ENCODE peak calls at places on chromosomes 6 and 20, in ten cellular contexts. M, S, N, Q, L, G, D, V, W and T are unnamed samples.

GRCh38 chr6:13101985-13102384 is 226.4 kb downstream of the TBC1D7 start:
- DNase-seq in M (no peak), S (no peak), N (no peak), Q (no peak), L (no peak), G (no peak), D (no peak), V (no peak), W (no peak), T (no peak)

GRCh38 chr6:41846666-41847237 is 48.4 kb downstream of the USP49 start:
- DNase-seq in M (peak; percentile 81), S (peak; percentile 73), N (peak; percentile 56), Q (no peak), L (peak; percentile 95), G (peak; percentile 65), D (peak; percentile 98), V (peak; percentile 39), W (peak; percentile 93), T (peak; percentile 73)

GRCh38 chr6:42403415-42403814 is 48.3 kb downstream of the TRERF1 start:
- DNase-seq in M (no peak), S (no peak), N (no peak), Q (no peak), L (peak; percentile 50), G (no peak), D (peak; percentile 52), V (no peak), W (no peak), T (no peak)

GRCh38 chr6:33320315-33321181 is 3.0 kb upstream of the ZBTB22 start:
- DNase-seq in M (peak; percentile 41), S (no peak), N (no peak), Q (peak; percentile 77), L (peak; percentile 67), G (peak; percentile 66), D (peak; percentile 92), V (peak; percentile 55), W (no peak), T (no peak)

GRCh38 chr20:11366660-11367059 is 551.0 kb upstream of the BTBD3 start:
- DNase-seq in M (no peak), S (no peak), N (no peak), Q (no peak), L (no peak), G (no peak), D (peak; percentile 79), V (no peak), W (no peak), T (no peak)

GRCh38 chr20:32201296-32201976 is 6.1 kb downstream of the PLAGL2 start:
- DNase-seq in M (no peak), S (no peak), N (no peak), Q (no peak), L (no peak), G (no peak), D (peak; percentile 63), V (no peak), W (no peak), T (no peak)

GRCh38 chr20:48772183-48772976 is 55.4 kb downstream of the PREX1 start:
- DNase-seq in M (no peak), S (no peak), N (no peak), Q (peak; percentile 90), L (no peak), G (peak; percentile 59), D (no peak), V (peak; percentile 82), W (no peak), T (peak; percentile 41)

GRCh38 chr20:9903048-9903651 is 64.3 kb upstream of the PAK5 start:
- DNase-seq in M (peak; percentile 83), S (no peak), N (no peak), Q (no peak), L (no peak), G (no peak), D (no peak), V (no peak), W (peak; percentile 40), T (peak; percentile 28)

GRCh38 chr6:117920493-117920845 is 13.4 kb downstream of the SLC35F1 start:
- DNase-seq in M (peak; percentile 34), S (no peak), N (no peak), Q (no peak), L (no peak), G (no peak), D (no peak), V (no peak), W (peak; percentile 56), T (no peak)
- H3K4me3 ChIP-seq in M (peak overlapping the region; percentile 65), S (no peak overlapping the region), N (peak overlapping the region; percentile 51), Q (no peak overlapping the region), L (no peak overlapping the region), G (peak overlapping the region; percentile 25), D (no peak overlapping the region), V (no peak overlapping the region), W (no peak overlapping the region), T (no peak overlapping the region)

DNA sequence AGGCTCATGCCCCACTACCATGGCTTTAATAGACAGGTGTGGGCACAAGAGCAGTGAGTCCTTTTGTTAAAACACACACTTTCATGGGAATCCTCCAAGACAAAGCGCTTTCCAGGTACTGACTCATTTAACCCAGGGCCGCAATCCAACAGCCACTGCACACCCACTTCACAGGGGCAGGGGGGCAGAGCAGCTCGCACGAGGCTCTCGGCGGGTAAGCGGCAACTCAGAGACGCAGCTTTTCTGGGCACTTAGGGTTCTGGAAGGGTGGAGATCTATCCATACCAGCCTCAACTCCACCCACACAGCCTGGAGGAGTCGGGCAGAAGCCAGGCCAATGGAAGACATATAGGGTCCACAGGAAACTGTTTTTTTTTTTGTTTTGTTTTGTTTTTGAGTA is 28.6 kb downstream of the PSMG4 start:
- DNase-seq in M (no peak), S (no peak), N (no peak), Q (peak; percentile 67), L (no peak), G (no peak), D (no peak), V (no peak), W (no peak), T (no peak)
- TF ChIP-seq CTCF in M (no peak), S (no peak), N (no peak), Q (no peak), L (no peak), G (no peak), D (no peak), V (no peak), W (no peak), T (no peak)

GRCh38 chr6:100485268-100485667 is 20.5 kb upstream of the SIM1 start:
- DNase-seq in M (no peak), S (no peak), N (no peak), Q (no peak), L (no peak), G (no peak), D (no peak), V (no peak), W (no peak), T (no peak)
- H3K4me3 ChIP-seq in M (no peak overlapping the region), S (no peak overlapping the region), N (no peak overlapping the region), Q (no peak overlapping the region), L (no peak overlapping the region), G (no peak overlapping the region), D (no peak overlapping the region), V (no peak overlapping the region), W (no peak overlapping the region), T (no peak overlapping the region)

DNA sequence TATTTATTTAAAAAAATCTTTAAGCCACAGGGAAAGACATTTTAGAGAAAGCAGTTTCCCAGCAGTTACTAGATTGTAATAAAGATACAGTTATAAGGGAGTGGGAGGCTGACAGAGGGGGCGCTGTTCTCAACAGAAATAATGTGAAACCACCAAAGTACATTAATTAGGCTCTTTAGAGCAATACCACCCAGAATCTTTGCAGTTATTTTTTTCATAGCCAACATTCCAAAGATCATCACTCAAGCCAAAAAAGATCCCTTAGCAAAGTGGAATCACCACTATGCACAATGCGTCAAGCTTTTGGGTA is 331.3 kb upstream of the DEFB112 start:
- DNase-seq in M (peak; percentile 73), S (no peak), N (no peak), Q (no peak), L (no peak), G (no peak), D (no peak), V (no peak), W (no peak), T (peak; percentile 2)
- TF ChIP-seq CTCF in M (peak; percentile 61), S (peak; percentile 22), N (peak; percentile 59), Q (no peak), L (no peak), G (no peak), D (peak; percentile 29), V (no peak), W (peak; percentile 28), T (peak; percentile 16)

DNA sequence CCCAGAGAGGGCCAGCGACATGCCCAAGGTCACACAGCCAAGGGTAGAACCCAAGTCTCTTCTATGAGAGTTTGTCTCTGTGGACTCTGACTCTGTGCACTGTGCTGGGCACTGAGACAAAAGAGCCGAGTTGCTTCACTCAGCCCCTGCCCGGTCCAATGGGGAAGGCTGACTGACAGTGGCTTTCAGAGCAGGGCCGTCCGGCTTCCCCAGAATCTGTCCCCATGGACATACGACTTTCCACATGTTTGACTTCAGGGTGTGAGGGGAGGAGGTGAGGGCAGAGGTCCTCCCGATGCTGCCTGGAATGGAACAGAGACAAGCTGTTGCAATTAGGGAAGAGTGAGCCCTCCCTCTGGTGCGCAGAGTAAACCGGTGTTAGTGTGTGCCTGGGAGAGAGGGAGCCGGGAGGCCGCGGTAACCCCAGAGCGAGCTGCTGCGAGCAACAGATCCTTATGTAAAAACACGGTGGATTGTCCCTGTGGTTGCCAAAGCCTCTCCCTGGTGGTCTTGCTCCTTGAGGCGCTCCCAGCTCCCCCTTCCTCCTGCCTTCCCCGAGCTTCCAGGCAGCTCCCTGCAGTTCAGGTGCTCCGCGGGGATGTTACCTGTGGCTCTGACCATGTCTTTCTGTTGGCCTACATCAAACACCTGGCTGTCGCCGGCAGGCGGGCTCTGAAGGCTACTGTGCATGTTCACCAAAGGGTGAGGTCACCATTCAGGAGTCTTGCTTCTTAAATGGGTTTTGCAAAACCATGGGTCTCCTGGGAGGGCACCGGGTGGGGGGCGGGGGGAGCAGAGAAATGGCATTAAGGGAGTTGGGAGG is 678 bp downstream of the SIRPA start:
- DNase-seq in M (peak; percentile 57), S (no peak), N (no peak), Q (no peak), L (no peak), G (no peak), D (peak; percentile 44), V (no peak), W (no peak), T (no peak)
- H3K4me3 ChIP-seq in M (peak overlapping the region; percentile 81), S (peak overlapping the region; percentile 56), N (peak overlapping the region; percentile 75), Q (peak overlapping the region; percentile 58), L (peak overlapping the region; percentile 60), G (peak overlapping the region; percentile 70), D (peak overlapping the region; percentile 85), V (peak overlapping the region; percentile 62), W (peak overlapping the region; percentile 70), T (no peak overlapping the region)

GRCh38 chr6:10414766-10415592 is at the start of gene TFAP2A:
- DNase-seq in M (peak; percentile 95), S (no peak), N (no peak), Q (no peak), L (peak; percentile 76), G (no peak), D (peak; percentile 96), V (no peak), W (no peak), T (no peak)
- TF ChIP-seq CTCF in M (peak; percentile 61), S (no peak), N (peak; percentile 36), Q (no peak), L (peak; percentile 52), G (no peak), D (peak; percentile 63), V (no peak), W (no peak), T (no peak)